ENCODE peak calls at places on chromosomes 4 and X, in four cellular contexts. N is NT2/D1, B is mammary epithelial cell, K is cardiac muscle cell. T is an unnamed sample.

GRCh38 chrX:21408776-21409175 is 34.6 kb downstream of the CNKSR2 start:
- DNase-seq in N (no peak), K (no peak), B (no peak), T (no peak)

GRCh38 chrX:13334491-13334890 is 14.6 kb upstream of the ATXN3L start:
- DNase-seq in N (no peak), B (no peak), K (no peak), T (no peak)

GRCh38 chr4:109657854-109658253 is 45.4 kb downstream of the CASP6 start:
- DNase-seq in B (no peak), K (no peak), N (no peak), T (no peak)

GRCh38 chr4:176838611-176839411 is 46.1 kb upstream of the VEGFC start:
- DNase-seq in N (no peak), B (peak; percentile 80), K (no peak), T (no peak)

GRCh38 chr4:73730292-73730691 is 10.1 kb upstream of the CXCL8 start:
- DNase-seq in N (no peak), B (no peak), K (no peak), T (no peak)

GRCh38 chr4:139367421-139368090 is 65.3 kb upstream of the NDUFC1 start:
- DNase-seq in K (no peak), B (peak; percentile 6), N (no peak), T (no peak)

GRCh38 chr4:143511906-143512305 is 1.6 kb upstream of the SMARCA5 start:
- DNase-seq in K (no peak), N (no peak), B (no peak), T (no peak)

GRCh38 chr4:1851575-1852415 is 4.2 kb downstream of the LETM1 start:
- DNase-seq in K (no peak), N (no peak), B (no peak), T (no peak)

GRCh38 chr4:110278127-110278526 is 79.7 kb upstream of the ELOVL6 start:
- DNase-seq in K (no peak), N (no peak), B (no peak), T (no peak)

GRCh38 chr4:110005461-110006056 is 92.9 kb downstream of the EGF start:
- DNase-seq in K (peak; percentile 82), B (peak; percentile 72), N (peak; percentile 16), T (no peak)

GRCh38 chrX:108736509-108737479 is at the start of gene IRS4:
- DNase-seq in N (peak; percentile 63), B (peak; percentile 16), K (peak; percentile 79), T (no peak)

GRCh38 chrX:130111220-130111934 is 1.1 kb upstream of the ELF4 start:
- DNase-seq in N (no peak), B (peak; percentile 75), K (peak; percentile 22), T (no peak)

GRCh38 chr4:626201-627091 is 1.1 kb downstream of the PDE6B start:
- DNase-seq in N (no peak), K (no peak), B (no peak), T (no peak)

GRCh38 chr4:24321637-24322036 is 262.7 kb downstream of the DHX15 start:
- DNase-seq in K (no peak), B (no peak), N (peak; percentile 92), T (no peak)

GRCh38 chrX:30990361-30990760 is 81.5 kb downstream of the FTHL17 start:
- DNase-seq in B (peak; percentile 7), N (no peak), K (no peak), T (no peak)

GRCh38 chr4:42313872-42314271 is 83.4 kb upstream of the SHISA3 start:
- DNase-seq in B (no peak), K (no peak), N (no peak), T (no peak)

GRCh38 chr4:77229433-77229832 is 72.4 kb downstream of the CCNG2 start:
- DNase-seq in N (no peak), K (no peak), B (peak; percentile 64), T (no peak)

GRCh38 chrX:101217689-101218088 is 1.9 kb upstream of the DRP2 start:
- DNase-seq in K (no peak), B (no peak), N (no peak), T (no peak)

GRCh38 chrX:129577473-129577872 is 37.4 kb downstream of the OCRL start:
- DNase-seq in N (no peak), B (peak; percentile 5), K (no peak), T (peak; percentile 3)

DNA sequence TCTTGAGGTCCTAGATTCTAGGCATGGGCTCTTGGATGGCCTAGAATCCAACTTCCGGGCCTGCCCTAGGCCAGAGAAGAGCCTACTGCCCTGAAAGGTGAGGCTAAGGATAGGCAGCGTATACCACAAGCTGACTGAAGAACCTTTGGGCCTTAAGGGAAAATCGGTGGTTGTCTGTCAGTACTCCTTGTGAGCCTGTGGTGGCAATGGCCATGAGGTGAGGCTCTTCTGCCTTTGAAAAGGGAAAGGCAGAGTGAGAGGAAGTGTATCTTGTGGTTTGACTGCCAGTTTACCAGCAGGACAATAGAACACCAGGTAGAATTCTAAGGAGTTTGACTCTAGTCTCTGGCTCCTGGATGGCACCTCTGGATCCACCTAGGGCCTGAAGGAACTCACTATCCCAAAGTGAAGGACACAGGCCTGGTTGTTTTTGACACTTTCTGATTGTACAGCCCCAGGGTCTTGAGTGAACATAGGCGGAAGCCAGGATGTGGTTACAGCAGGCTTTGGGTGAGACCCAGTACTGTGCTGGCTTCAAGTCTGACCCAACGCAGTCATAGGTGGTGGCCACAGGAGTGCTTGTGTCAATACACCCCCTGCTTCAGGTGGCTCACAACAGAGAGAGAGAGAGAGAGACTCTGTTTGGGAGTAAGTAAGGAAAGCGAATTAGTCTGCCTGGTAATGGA is 20.9 kb downstream of the ITIH6 start:
- DNase-seq in B (peak; percentile 2), N (no peak), K (no peak), T (no peak)
- H3K27me3 ChIP-seq in B (no peaks in the 10 kb centered on the region), N (no peaks in the 10 kb centered on the region), K (no peaks in the 10 kb centered on the region), T (no peaks in the 10 kb centered on the region)

GRCh38 chrX:2693123-2693438 is 2.0 kb downstream of the CD99 start:
- DNase-seq in K (no peak), B (no peak), N (no peak), T (no peak)

GRCh38 chrX:2689773-2690666 is 1.1 kb upstream of the CD99 start:
- DNase-seq in N (no peak), K (no peak), B (no peak), T (no peak)

GRCh38 chrX:2692221-2693122 is 1.4 kb downstream of the CD99 start:
- DNase-seq in K (peak; percentile 58), B (no peak), N (no peak), T (peak; percentile 26)

GRCh38 chrX:2691543-2692220 is 587 bp downstream of the CD99 start:
- DNase-seq in B (no peak), N (no peak), K (peak; percentile 48), T (peak; percentile 28)

GRCh38 chrX:2690856-2691542 is at the start of gene CD99:
- DNase-seq in N (no peak), K (peak; percentile 93), B (peak; percentile 77), T (peak; percentile 68)
- H3K4me1 ChIP-seq in N (peaks cover 13% of the 10 kb centered on the region), K (peaks cover 34% of the 10 kb centered on the region), B (peaks cover 2% of the 10 kb centered on the region), T (peaks cover 21% of the 10 kb centered on the region)

DNA sequence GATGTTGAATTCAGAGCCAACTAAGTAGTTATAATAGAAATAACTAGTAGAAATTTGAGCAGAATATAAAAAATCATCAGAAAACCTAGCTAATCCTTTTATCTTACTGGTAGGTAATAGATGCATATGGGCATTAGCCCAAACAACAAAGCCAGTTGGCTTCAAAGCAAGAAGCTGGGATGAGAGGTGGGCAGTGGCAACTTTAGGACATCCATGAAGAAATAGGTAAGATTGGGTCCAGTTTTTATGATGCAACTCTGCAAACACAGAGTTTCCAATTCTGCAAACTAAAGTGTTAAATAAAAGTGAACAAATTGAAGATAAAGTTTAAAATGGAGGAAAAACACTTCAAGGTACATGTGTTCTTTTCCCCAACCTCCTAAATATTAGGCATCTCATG is 5.1 kb downstream of the PGRMC2 start:
- DNase-seq in N (no peak), B (no peak), K (no peak), T (no peak)
- H3K36me3 ChIP-seq in N (peaks cover 20% of the 10 kb centered on the region), B (peaks cover 6% of the 10 kb centered on the region), K (no peaks in the 10 kb centered on the region), T (no peaks in the 10 kb centered on the region)

GRCh38 chr4:89303177-89303576 is 4.4 kb downstream of the GPRIN3 start:
- DNase-seq in B (no peak), N (no peak), K (no peak), T (no peak)
- H3K27me3 ChIP-seq in B (peaks cover 15% of the 10 kb centered on the region), N (peaks cover 18% of the 10 kb centered on the region), K (no peaks in the 10 kb centered on the region), T (no peaks in the 10 kb centered on the region)

GRCh38 chrX:54843050-54843449 is 35.5 kb downstream of the MAGED2 start:
- DNase-seq in K (no peak), N (no peak), B (no peak), T (no peak)

GRCh38 chrX:54842638-54843037 is 35.1 kb downstream of the MAGED2 start:
- DNase-seq in B (no peak), K (no peak), N (no peak), T (no peak)

DNA sequence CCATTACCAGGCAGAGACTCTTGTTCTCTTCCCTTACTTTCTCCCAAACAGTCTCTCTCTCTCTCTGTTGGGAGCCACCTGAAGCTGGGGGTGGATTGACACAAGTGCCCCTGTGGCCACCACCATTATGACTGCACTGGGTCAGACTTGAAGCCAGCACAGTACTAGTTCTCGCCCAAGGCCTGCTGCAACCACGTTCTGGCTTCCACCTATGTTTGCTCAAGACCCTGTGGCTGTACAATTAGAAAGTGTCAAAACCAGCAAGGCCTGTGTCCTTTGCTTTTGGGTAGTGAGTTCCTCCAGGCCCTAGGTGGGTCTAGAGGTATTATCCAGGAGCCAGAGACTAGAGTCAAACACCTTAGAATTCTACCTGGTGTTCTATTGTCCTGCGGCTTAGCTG is 31.0 kb downstream of the MAGED2 start:
- DNase-seq in B (no peak), N (no peak), K (no peak), T (no peak)
- H3K4me1 ChIP-seq in B (no peaks in the 10 kb centered on the region), N (peaks cover 4% of the 10 kb centered on the region), K (no peaks in the 10 kb centered on the region), T (no peaks in the 10 kb centered on the region)

GRCh38 chr4:16207409-16207808 is 18.9 kb downstream of the TAPT1 start:
- DNase-seq in K (no peak), B (no peak), N (no peak), T (no peak)

GRCh38 chr4:16205298-16206164 is 20.7 kb downstream of the TAPT1 start:
- DNase-seq in K (peak; percentile 58), B (no peak), N (no peak), T (no peak)

GRCh38 chr4:16206301-16206700 is 20.0 kb downstream of the TAPT1 start:
- DNase-seq in B (no peak), N (no peak), K (no peak), T (no peak)

GRCh38 chr4:16204505-16204904 is 21.8 kb downstream of the TAPT1 start:
- DNase-seq in K (no peak), N (no peak), B (no peak), T (no peak)

DNA sequence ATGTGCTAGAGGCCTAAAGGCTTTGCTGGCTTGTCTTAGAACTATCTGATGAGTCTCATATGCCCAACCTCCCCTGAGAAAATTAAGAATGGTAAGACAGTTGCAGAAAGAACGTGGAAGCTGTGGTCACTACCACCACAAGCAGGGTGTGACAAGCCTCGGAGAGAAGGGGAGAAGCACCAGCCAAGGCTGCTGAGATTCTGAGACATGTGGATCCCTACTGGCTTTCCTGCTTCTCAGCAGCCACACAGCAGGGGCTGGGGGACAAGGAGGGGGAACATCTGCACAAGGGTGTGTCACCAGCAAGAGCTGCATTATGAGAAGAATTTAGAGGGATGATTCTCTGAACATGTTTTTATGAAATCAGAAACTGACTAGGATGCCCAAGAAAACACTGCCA is 19.4 kb downstream of the TAPT1 start:
- DNase-seq in B (no peak), N (no peak), K (no peak), T (no peak)
- H3K36me3 ChIP-seq in B (peaks cover 3% of the 10 kb centered on the region), N (no peaks in the 10 kb centered on the region), K (no peaks in the 10 kb centered on the region), T (peaks cover under 1% of the 10 kb centered on the region)

DNA sequence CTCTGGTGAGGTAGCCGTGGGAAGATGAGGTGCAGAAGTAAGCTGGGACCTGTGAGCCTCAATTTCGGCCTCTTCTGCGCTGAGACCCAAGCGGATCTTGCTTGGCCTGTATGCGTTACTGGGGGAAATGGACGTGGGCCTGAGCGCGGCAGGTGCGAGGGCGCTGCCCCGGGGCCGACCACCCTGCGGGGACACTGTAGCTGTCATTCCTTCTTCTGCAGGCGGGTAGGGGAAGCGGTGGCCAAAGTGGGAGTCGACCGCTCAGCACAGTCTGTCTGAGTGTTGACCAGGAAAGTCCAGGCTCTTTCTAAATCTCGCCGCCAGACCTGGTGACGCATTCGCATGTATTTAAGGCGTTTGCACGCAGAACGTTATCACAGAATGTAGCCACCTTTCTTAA is 3.3 kb upstream of the LRAT start:
- DNase-seq in K (no peak), B (no peak), N (no peak), T (no peak)
- H3K27me3 ChIP-seq in K (peaks cover 50% of the 10 kb centered on the region), B (no peaks in the 10 kb centered on the region), N (peaks cover 57% of the 10 kb centered on the region), T (peaks cover 5% of the 10 kb centered on the region)

T was measured in thoracic aorta.